ENCODE peak calls at places on chromosomes 2 and 18, in four cellular contexts. One of them, this sample, is unnamed.

GRCh38 chr2:197978971-197979370 is 174.6 kb downstream of the PLCL1 start:
- DNase-seq in brain microvascular endothelial cell: no peak
- DNase-seq in CD8-positive, alpha-beta T cell: no peak
- DNase-seq in adrenal gland: no peak
- DNase-seq in this sample: no peak

GRCh38 chr2:129908721-129909373 is 70.6 kb upstream of the RAB6C start:
- DNase-seq in CD8-positive, alpha-beta T cell: no peak
- DNase-seq in adrenal gland: no peak
- DNase-seq in brain microvascular endothelial cell: no peak
- DNase-seq in this sample: no peak

GRCh38 chr18:79588636-79589481 is 90.7 kb upstream of the CTDP1 start:
- DNase-seq in adrenal gland: peak
- DNase-seq in CD8-positive, alpha-beta T cell: no peak
- DNase-seq in brain microvascular endothelial cell: peak
- DNase-seq in this sample: peak

GRCh38 chr2:233740875-233741274 is 12.0 kb downstream of the UGT1A3 start:
- DNase-seq in adrenal gland: no peak
- DNase-seq in CD8-positive, alpha-beta T cell: no peak
- DNase-seq in brain microvascular endothelial cell: no peak
- DNase-seq in this sample: no peak

GRCh38 chr2:46801731-46802664 is 113.6 kb downstream of the MCFD2 start:
- DNase-seq in brain microvascular endothelial cell: no peak
- DNase-seq in adrenal gland: peak
- DNase-seq in CD8-positive, alpha-beta T cell: no peak
- DNase-seq in this sample: peak

GRCh38 chr2:181123798-181124217 is 143.4 kb downstream of the UBE2E3 start:
- DNase-seq in brain microvascular endothelial cell: peak
- DNase-seq in CD8-positive, alpha-beta T cell: peak
- DNase-seq in adrenal gland: no peak
- DNase-seq in this sample: no peak

GRCh38 chr2:120935339-120936313 is 200.0 kb downstream of the GLI2 start:
- DNase-seq in adrenal gland: no peak
- DNase-seq in CD8-positive, alpha-beta T cell: no peak
- DNase-seq in brain microvascular endothelial cell: peak
- DNase-seq in this sample: peak

GRCh38 chr2:231752056-231752455 is 29.0 kb downstream of the PDE6D start:
- DNase-seq in CD8-positive, alpha-beta T cell: no peak
- DNase-seq in brain microvascular endothelial cell: no peak
- DNase-seq in adrenal gland: no peak
- DNase-seq in this sample: no peak

GRCh38 chr2:25341031-25341727 is 546 bp downstream of the DNMT3A start:
- DNase-seq in brain microvascular endothelial cell: no peak
- DNase-seq in adrenal gland: peak
- DNase-seq in CD8-positive, alpha-beta T cell: no peak
- DNase-seq in this sample: no peak

GRCh38 chr18:55475467-55475866 is 112.5 kb downstream of the TCF4 start:
- DNase-seq in adrenal gland: no peak
- DNase-seq in CD8-positive, alpha-beta T cell: no peak
- DNase-seq in brain microvascular endothelial cell: no peak
- DNase-seq in this sample: no peak

GRCh38 chr2:32772623-32773221 is 144.9 kb downstream of the TTC27 start:
- DNase-seq in adrenal gland: no peak
- DNase-seq in brain microvascular endothelial cell: peak
- DNase-seq in CD8-positive, alpha-beta T cell: no peak
- DNase-seq in this sample: peak

GRCh38 chr2:192230864-192231453 is 36.2 kb upstream of the TMEFF2 start:
- DNase-seq in brain microvascular endothelial cell: no peak
- DNase-seq in CD8-positive, alpha-beta T cell: no peak
- DNase-seq in adrenal gland: no peak
- DNase-seq in this sample: no peak

GRCh38 chr18:47756364-47757016 is 174.0 kb downstream of the SMAD2 start:
- DNase-seq in adrenal gland: peak
- DNase-seq in brain microvascular endothelial cell: peak
- DNase-seq in CD8-positive, alpha-beta T cell: peak
- DNase-seq in this sample: peak

GRCh38 chr18:52722904-52723303 is 382.9 kb downstream of the DCC start:
- DNase-seq in adrenal gland: no peak
- DNase-seq in brain microvascular endothelial cell: no peak
- DNase-seq in CD8-positive, alpha-beta T cell: no peak
- DNase-seq in this sample: no peak

GRCh38 chr2:9083287-9083686 is 79.8 kb upstream of the MBOAT2 start:
- DNase-seq in adrenal gland: no peak
- DNase-seq in brain microvascular endothelial cell: no peak
- DNase-seq in CD8-positive, alpha-beta T cell: no peak
- DNase-seq in this sample: no peak

GRCh38 chr2:191061381-191061982 is 47.5 kb upstream of the STAT1 start:
- DNase-seq in brain microvascular endothelial cell: no peak
- DNase-seq in adrenal gland: no peak
- DNase-seq in CD8-positive, alpha-beta T cell: no peak
- DNase-seq in this sample: no peak

GRCh38 chr18:36695806-36696205 is 133.0 kb downstream of the TPGS2 start:
- DNase-seq in adrenal gland: no peak
- DNase-seq in brain microvascular endothelial cell: no peak
- DNase-seq in CD8-positive, alpha-beta T cell: no peak
- DNase-seq in this sample: no peak
- TF ChIP-seq CTCF in adrenal gland: no peak
- TF ChIP-seq CTCF in brain microvascular endothelial cell: no peak
- TF ChIP-seq CTCF in CD8-positive, alpha-beta T cell: no peak
- TF ChIP-seq CTCF in this sample: no peak

GRCh38 chr2:141942006-141942789 is 188.6 kb downstream of the LRP1B start:
- DNase-seq in brain microvascular endothelial cell: no peak
- DNase-seq in CD8-positive, alpha-beta T cell: no peak
- DNase-seq in adrenal gland: no peak
- DNase-seq in this sample: no peak
- TF ChIP-seq CTCF in brain microvascular endothelial cell: peak
- TF ChIP-seq CTCF in CD8-positive, alpha-beta T cell: no peak
- TF ChIP-seq CTCF in adrenal gland: peak
- TF ChIP-seq CTCF in this sample: peak

GRCh38 chr18:41096504-41096903 is 858.5 kb upstream of the PIK3C3 start:
- DNase-seq in adrenal gland: no peak
- DNase-seq in brain microvascular endothelial cell: peak
- DNase-seq in CD8-positive, alpha-beta T cell: no peak
- DNase-seq in this sample: peak

GRCh38 chr18:41099451-41099850 is 855.6 kb upstream of the PIK3C3 start:
- DNase-seq in brain microvascular endothelial cell: no peak
- DNase-seq in CD8-positive, alpha-beta T cell: no peak
- DNase-seq in adrenal gland: no peak
- DNase-seq in this sample: no peak
- TF ChIP-seq CTCF in brain microvascular endothelial cell: no peak
- TF ChIP-seq CTCF in CD8-positive, alpha-beta T cell: no peak
- TF ChIP-seq CTCF in adrenal gland: no peak
- TF ChIP-seq CTCF in this sample: no peak

GRCh38 chr2:110116033-110116710 is 550 bp upstream of the MALL start:
- DNase-seq in adrenal gland: peak
- DNase-seq in brain microvascular endothelial cell: peak
- DNase-seq in CD8-positive, alpha-beta T cell: no peak
- DNase-seq in this sample: peak
- TF ChIP-seq CTCF in adrenal gland: peak
- TF ChIP-seq CTCF in brain microvascular endothelial cell: peak
- TF ChIP-seq CTCF in CD8-positive, alpha-beta T cell: no peak
- TF ChIP-seq CTCF in this sample: peak

GRCh38 chr18:58230438-58231179 is 186.6 kb downstream of the NEDD4L start:
- DNase-seq in adrenal gland: no peak
- DNase-seq in brain microvascular endothelial cell: peak
- DNase-seq in CD8-positive, alpha-beta T cell: no peak
- DNase-seq in this sample: no peak

GRCh38 chr18:58234359-58234741 is 190.3 kb downstream of the NEDD4L start:
- DNase-seq in CD8-positive, alpha-beta T cell: no peak
- DNase-seq in adrenal gland: no peak
- DNase-seq in brain microvascular endothelial cell: no peak
- DNase-seq in this sample: no peak

GRCh38 chr18:58229162-58229561 is 185.1 kb downstream of the NEDD4L start:
- DNase-seq in CD8-positive, alpha-beta T cell: no peak
- DNase-seq in brain microvascular endothelial cell: no peak
- DNase-seq in adrenal gland: no peak
- DNase-seq in this sample: no peak

GRCh38 chr18:58232674-58233073 is 188.6 kb downstream of the NEDD4L start:
- DNase-seq in brain microvascular endothelial cell: no peak
- DNase-seq in adrenal gland: no peak
- DNase-seq in CD8-positive, alpha-beta T cell: no peak
- DNase-seq in this sample: no peak

DNA sequence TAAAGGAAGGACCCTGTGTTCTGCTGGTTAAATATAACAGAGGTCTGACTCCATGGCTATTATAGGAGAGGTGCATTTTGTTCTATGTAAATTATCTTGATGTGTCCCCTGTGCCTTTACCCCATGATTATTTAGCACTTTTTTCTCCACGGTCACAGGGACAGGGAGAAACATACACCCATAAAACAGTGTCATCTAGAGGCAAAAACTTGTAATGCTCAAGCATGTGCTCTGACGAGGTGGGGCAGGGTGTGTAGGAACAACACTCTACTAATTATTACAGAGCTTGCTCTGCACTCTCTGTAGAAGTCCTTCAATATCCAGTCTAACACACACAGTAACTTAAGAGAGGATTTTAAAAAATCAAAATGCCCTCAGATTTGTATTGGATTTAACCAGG is 187.9 kb downstream of the NEDD4L start:
- DNase-seq in adrenal gland: no peak
- DNase-seq in CD8-positive, alpha-beta T cell: no peak
- DNase-seq in brain microvascular endothelial cell: no peak
- DNase-seq in this sample: no peak
- TF ChIP-seq CTCF in adrenal gland: peak
- TF ChIP-seq CTCF in CD8-positive, alpha-beta T cell: no peak
- TF ChIP-seq CTCF in brain microvascular endothelial cell: peak
- TF ChIP-seq CTCF in this sample: peak

DNA sequence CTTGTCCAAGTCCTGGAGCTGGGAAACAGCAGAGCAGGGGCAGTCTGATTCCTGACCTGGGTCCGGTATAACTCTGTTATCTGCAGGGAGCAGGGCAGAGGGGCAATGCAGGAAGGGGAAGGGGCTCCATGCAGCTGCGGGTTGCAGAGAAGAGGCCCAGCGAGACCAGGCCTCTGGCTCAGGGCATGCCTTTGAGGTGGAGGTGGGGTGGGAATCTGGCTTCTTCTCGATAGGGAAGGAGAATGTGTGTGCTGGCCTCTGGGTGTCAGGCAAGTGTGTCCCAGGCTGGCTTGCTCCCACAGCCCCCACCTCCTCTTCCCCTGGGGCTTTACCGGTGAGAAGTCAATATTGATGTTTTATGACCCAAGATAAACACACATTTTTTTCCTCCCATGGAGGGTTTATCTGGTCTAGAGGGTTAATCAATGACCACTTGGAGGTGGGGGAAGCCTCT is 187.1 kb upstream of the HAAO start:
- DNase-seq in adrenal gland: no peak
- DNase-seq in CD8-positive, alpha-beta T cell: no peak
- DNase-seq in brain microvascular endothelial cell: no peak
- DNase-seq in this sample: no peak
- TF ChIP-seq CTCF in adrenal gland: no peak
- TF ChIP-seq CTCF in CD8-positive, alpha-beta T cell: no peak
- TF ChIP-seq CTCF in brain microvascular endothelial cell: no peak
- TF ChIP-seq CTCF in this sample: no peak

GRCh38 chr2:134366359-134366758 is 112.5 kb downstream of the MGAT5 start:
- DNase-seq in brain microvascular endothelial cell: no peak
- DNase-seq in CD8-positive, alpha-beta T cell: no peak
- DNase-seq in adrenal gland: no peak
- DNase-seq in this sample: no peak

GRCh38 chr2:134362751-134363150 is 108.9 kb downstream of the MGAT5 start:
- DNase-seq in brain microvascular endothelial cell: no peak
- DNase-seq in adrenal gland: no peak
- DNase-seq in CD8-positive, alpha-beta T cell: no peak
- DNase-seq in this sample: no peak

GRCh38 chr2:134367915-134368911 is 114.3 kb downstream of the MGAT5 start:
- DNase-seq in brain microvascular endothelial cell: peak
- DNase-seq in CD8-positive, alpha-beta T cell: no peak
- DNase-seq in adrenal gland: no peak
- DNase-seq in this sample: no peak

GRCh38 chr2:134367216-134367615 is 113.3 kb downstream of the MGAT5 start:
- DNase-seq in adrenal gland: no peak
- DNase-seq in brain microvascular endothelial cell: no peak
- DNase-seq in CD8-positive, alpha-beta T cell: no peak
- DNase-seq in this sample: no peak

DNA sequence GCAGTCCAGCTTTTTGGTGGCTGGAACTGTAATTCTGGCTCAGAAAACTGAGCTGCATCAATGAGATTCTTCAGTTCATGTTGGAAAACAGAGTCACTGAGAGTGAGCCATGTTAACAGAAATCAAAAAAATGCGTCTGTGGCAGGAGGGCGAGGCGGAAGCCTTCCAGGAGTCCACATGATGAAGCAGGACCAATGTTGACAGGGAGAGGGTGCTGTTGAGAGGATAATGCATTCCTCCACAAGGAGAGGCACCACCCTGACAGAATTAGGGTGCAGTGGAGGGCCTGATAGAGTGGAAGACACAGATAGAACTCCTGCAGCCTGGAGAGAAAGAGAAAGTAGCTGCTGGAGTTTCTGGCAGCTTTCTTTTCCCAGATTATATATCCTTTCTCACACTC is 111.5 kb downstream of the MGAT5 start:
- DNase-seq in CD8-positive, alpha-beta T cell: no peak
- DNase-seq in adrenal gland: no peak
- DNase-seq in brain microvascular endothelial cell: no peak
- DNase-seq in this sample: peak
- TF ChIP-seq CTCF in CD8-positive, alpha-beta T cell: no peak
- TF ChIP-seq CTCF in adrenal gland: no peak
- TF ChIP-seq CTCF in brain microvascular endothelial cell: peak
- TF ChIP-seq CTCF in this sample: peak

GRCh38 chr2:16073471-16073870 is 133.1 kb downstream of the MYCN start:
- DNase-seq in adrenal gland: no peak
- DNase-seq in CD8-positive, alpha-beta T cell: no peak
- DNase-seq in brain microvascular endothelial cell: no peak
- DNase-seq in this sample: no peak

GRCh38 chr2:16071039-16071864 is 130.9 kb downstream of the MYCN start:
- DNase-seq in CD8-positive, alpha-beta T cell: no peak
- DNase-seq in brain microvascular endothelial cell: no peak
- DNase-seq in adrenal gland: no peak
- DNase-seq in this sample: no peak

GRCh38 chr2:16073921-16074425 is 133.6 kb downstream of the MYCN start:
- DNase-seq in CD8-positive, alpha-beta T cell: no peak
- DNase-seq in adrenal gland: no peak
- DNase-seq in brain microvascular endothelial cell: no peak
- DNase-seq in this sample: no peak

GRCh38 chr2:16071865-16072637 is 131.7 kb downstream of the MYCN start:
- DNase-seq in brain microvascular endothelial cell: no peak
- DNase-seq in adrenal gland: no peak
- DNase-seq in CD8-positive, alpha-beta T cell: no peak
- DNase-seq in this sample: no peak

GRCh38 chr2:16072638-16073290 is 132.4 kb downstream of the MYCN start:
- DNase-seq in CD8-positive, alpha-beta T cell: no peak
- DNase-seq in adrenal gland: no peak
- DNase-seq in brain microvascular endothelial cell: no peak
- DNase-seq in this sample: no peak
- TF ChIP-seq CTCF in CD8-positive, alpha-beta T cell: no peak
- TF ChIP-seq CTCF in adrenal gland: no peak
- TF ChIP-seq CTCF in brain microvascular endothelial cell: no peak
- TF ChIP-seq CTCF in this sample: no peak

GRCh38 chr2:153497938-153498629 is 19.5 kb upstream of the RPRM start:
- DNase-seq in brain microvascular endothelial cell: no peak
- DNase-seq in adrenal gland: peak
- DNase-seq in CD8-positive, alpha-beta T cell: no peak
- DNase-seq in this sample: no peak
- TF ChIP-seq CTCF in brain microvascular endothelial cell: no peak
- TF ChIP-seq CTCF in adrenal gland: no peak
- TF ChIP-seq CTCF in CD8-positive, alpha-beta T cell: no peak
- TF ChIP-seq CTCF in this sample: no peak